ENCODE peak calls at places on chromosomes 13 and 19, in six cellular contexts. One of them, this sample, is unnamed.

GRCh38 chr19:28482221-28482620 is 730.7 kb downstream of the UQCRFS1 start:
- DNase-seq in cardiac fibroblast: no peak
- DNase-seq in colonic mucosa: peak
- DNase-seq in endothelial cell: no peak
- DNase-seq in AG10803: no peak
- DNase-seq in testis: no peak
- DNase-seq in this sample: no peak

GRCh38 chr19:50318438-50318837 is 10.7 kb downstream of the KCNC3 start:
- DNase-seq in colonic mucosa: no peak
- DNase-seq in endothelial cell: no peak
- DNase-seq in cardiac fibroblast: no peak
- DNase-seq in AG10803: no peak
- DNase-seq in testis: no peak
- DNase-seq in this sample: no peak

GRCh38 chr13:39130298-39130697 is 92.0 kb downstream of the NHLRC3 start:
- DNase-seq in AG10803: no peak
- DNase-seq in testis: no peak
- DNase-seq in colonic mucosa: no peak
- DNase-seq in endothelial cell: no peak
- DNase-seq in cardiac fibroblast: no peak
- DNase-seq in this sample: no peak

GRCh38 chr13:75798353-75799245 is 162.5 kb downstream of the LMO7 start:
- DNase-seq in testis: no peak
- DNase-seq in colonic mucosa: peak
- DNase-seq in endothelial cell: no peak
- DNase-seq in cardiac fibroblast: peak
- DNase-seq in AG10803: peak
- DNase-seq in this sample: no peak

GRCh38 chr19:12163841-12164240 is 945 bp downstream of the ZNF136 start:
- DNase-seq in cardiac fibroblast: peak
- DNase-seq in AG10803: peak
- DNase-seq in endothelial cell: no peak
- DNase-seq in colonic mucosa: no peak
- DNase-seq in testis: no peak
- DNase-seq in this sample: no peak

GRCh38 chr19:1213391-1214286 is 8.1 kb downstream of the STK11 start:
- DNase-seq in colonic mucosa: peak
- DNase-seq in testis: peak
- DNase-seq in cardiac fibroblast: peak
- DNase-seq in endothelial cell: peak
- DNase-seq in AG10803: peak
- DNase-seq in this sample: peak

GRCh38 chr13:69474286-69474685 is 633.3 kb upstream of the ATXN8OS start:
- DNase-seq in endothelial cell: no peak
- DNase-seq in colonic mucosa: no peak
- DNase-seq in cardiac fibroblast: no peak
- DNase-seq in testis: no peak
- DNase-seq in AG10803: no peak
- DNase-seq in this sample: no peak

GRCh38 chr19:16773259-16773658 is 53.6 kb downstream of the NWD1 start:
- DNase-seq in endothelial cell: no peak
- DNase-seq in cardiac fibroblast: no peak
- DNase-seq in AG10803: no peak
- DNase-seq in testis: no peak
- DNase-seq in colonic mucosa: no peak
- DNase-seq in this sample: no peak

GRCh38 chr19:53824134-53824611 is at the start of gene NLRP12:
- DNase-seq in AG10803: no peak
- DNase-seq in endothelial cell: no peak
- DNase-seq in testis: no peak
- DNase-seq in cardiac fibroblast: no peak
- DNase-seq in colonic mucosa: no peak
- DNase-seq in this sample: no peak

GRCh38 chr13:45367358-45367757 is 26.4 kb upstream of the TPT1 start:
- DNase-seq in testis: no peak
- DNase-seq in cardiac fibroblast: peak
- DNase-seq in AG10803: peak
- DNase-seq in colonic mucosa: peak
- DNase-seq in endothelial cell: no peak
- DNase-seq in this sample: peak

GRCh38 chr19:35744688-35745327 is 410 bp downstream of the U2AF1L4 start:
- DNase-seq in cardiac fibroblast: peak
- DNase-seq in AG10803: peak
- DNase-seq in testis: peak
- DNase-seq in endothelial cell: peak
- DNase-seq in colonic mucosa: peak
- DNase-seq in this sample: peak
- TF ChIP-seq CTCF in cardiac fibroblast: peak
- TF ChIP-seq CTCF in AG10803: peak
- TF ChIP-seq CTCF in testis: no peak
- TF ChIP-seq CTCF in endothelial cell: no peak
- TF ChIP-seq CTCF in colonic mucosa: no peak
- TF ChIP-seq CTCF in this sample: peak

DNA sequence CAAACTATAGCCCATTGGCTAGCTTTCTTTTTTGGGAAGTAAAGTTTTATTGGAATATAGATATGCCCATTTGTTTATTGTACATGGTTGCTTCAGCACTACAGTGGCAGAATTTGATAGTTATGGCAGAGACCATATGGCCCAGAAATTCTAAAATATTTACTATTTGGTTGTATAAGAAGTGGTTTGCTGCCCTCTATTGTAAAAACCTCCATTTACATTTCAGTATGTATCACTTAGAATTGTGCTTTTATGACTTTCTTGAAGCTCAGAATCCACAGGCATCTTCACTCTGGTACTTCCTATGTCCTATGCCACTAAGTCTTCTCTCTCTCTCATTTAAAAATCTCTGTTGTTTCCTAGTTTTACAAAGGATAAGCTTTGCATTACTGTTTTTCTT is 37.7 kb downstream of the DLEU7 start:
- DNase-seq in AG10803: peak
- DNase-seq in testis: no peak
- DNase-seq in cardiac fibroblast: peak
- DNase-seq in endothelial cell: no peak
- DNase-seq in colonic mucosa: no peak
- DNase-seq in this sample: no peak
- TF ChIP-seq CTCF in AG10803: peak
- TF ChIP-seq CTCF in testis: no peak
- TF ChIP-seq CTCF in cardiac fibroblast: peak
- TF ChIP-seq CTCF in endothelial cell: no peak
- TF ChIP-seq CTCF in colonic mucosa: no peak
- TF ChIP-seq CTCF in this sample: no peak

GRCh38 chr19:47312366-47313006 is 2.8 kb downstream of the C5AR1 start:
- DNase-seq in testis: no peak
- DNase-seq in cardiac fibroblast: no peak
- DNase-seq in colonic mucosa: no peak
- DNase-seq in AG10803: no peak
- DNase-seq in endothelial cell: no peak
- DNase-seq in this sample: no peak
- TF ChIP-seq CTCF in testis: no peak
- TF ChIP-seq CTCF in cardiac fibroblast: no peak
- TF ChIP-seq CTCF in colonic mucosa: no peak
- TF ChIP-seq CTCF in AG10803: no peak
- TF ChIP-seq CTCF in endothelial cell: no peak
- TF ChIP-seq CTCF in this sample: no peak

DNA sequence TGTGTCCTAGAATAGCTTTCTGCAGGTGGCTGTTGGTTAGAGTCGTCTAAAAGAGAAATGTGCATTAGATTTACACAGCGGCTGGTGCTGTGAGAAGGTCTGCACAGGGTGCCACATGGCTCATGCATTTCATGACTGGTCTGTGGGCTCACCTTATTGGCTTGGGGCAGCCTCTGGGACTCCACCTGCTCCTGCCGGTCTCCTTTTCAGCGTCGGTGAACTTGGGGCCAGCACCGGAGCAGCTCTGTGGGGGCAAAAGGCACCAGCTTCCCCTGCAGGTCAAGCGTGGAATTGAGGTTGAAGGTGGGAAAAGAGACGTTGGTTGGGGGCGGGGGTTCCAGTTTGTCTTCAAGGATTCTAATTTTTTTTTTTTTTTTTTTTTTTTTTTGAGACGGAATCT is 3.1 kb upstream of the PNMA8C start:
- DNase-seq in endothelial cell: no peak
- DNase-seq in cardiac fibroblast: no peak
- DNase-seq in colonic mucosa: no peak
- DNase-seq in testis: no peak
- DNase-seq in AG10803: no peak
- DNase-seq in this sample: peak
- TF ChIP-seq CTCF in endothelial cell: peak
- TF ChIP-seq CTCF in cardiac fibroblast: no peak
- TF ChIP-seq CTCF in colonic mucosa: no peak
- TF ChIP-seq CTCF in testis: no peak
- TF ChIP-seq CTCF in AG10803: peak
- TF ChIP-seq CTCF in this sample: peak

GRCh38 chr13:99200433-99201167 is at the start of gene UBAC2:
- DNase-seq in colonic mucosa: peak
- DNase-seq in testis: peak
- DNase-seq in endothelial cell: peak
- DNase-seq in cardiac fibroblast: peak
- DNase-seq in AG10803: peak
- DNase-seq in this sample: peak
- TF ChIP-seq CTCF in colonic mucosa: no peak
- TF ChIP-seq CTCF in testis: no peak
- TF ChIP-seq CTCF in endothelial cell: no peak
- TF ChIP-seq CTCF in cardiac fibroblast: no peak
- TF ChIP-seq CTCF in AG10803: no peak
- TF ChIP-seq CTCF in this sample: peak

DNA sequence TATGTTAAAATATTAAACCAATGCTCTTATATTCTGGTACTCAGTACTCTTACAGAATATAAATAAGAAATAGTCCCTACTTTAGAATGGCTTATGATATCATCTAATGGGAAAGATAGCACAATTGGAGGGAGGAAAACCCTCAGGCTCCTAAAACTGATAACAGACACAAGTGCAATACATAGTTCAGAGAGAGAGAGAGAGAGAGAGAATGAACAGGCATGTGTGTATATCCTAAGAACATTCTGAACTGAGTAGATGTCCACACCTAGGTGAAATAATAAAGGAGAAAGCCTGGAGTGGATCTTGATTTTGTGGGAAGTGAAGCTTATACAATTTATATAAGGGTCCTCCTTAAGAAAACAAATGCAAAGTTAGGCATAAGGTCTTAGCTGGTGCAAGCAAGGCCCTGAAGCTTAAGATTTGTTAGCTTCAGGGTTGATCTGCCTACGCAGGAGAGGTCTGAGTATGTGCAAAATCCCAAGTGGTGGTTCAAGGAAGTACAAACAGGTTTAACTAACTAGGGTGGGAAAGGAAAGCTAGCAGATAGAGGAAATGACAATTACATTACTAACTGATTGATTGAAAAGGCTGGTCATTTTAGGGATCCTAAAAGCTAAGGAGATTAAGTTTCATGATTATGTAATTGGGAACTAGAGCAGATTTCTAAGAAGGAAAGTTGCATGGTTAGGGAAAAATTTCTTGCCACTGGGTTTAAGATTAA is 53.3 kb downstream of the SOX21 start:
- DNase-seq in endothelial cell: no peak
- DNase-seq in AG10803: no peak
- DNase-seq in colonic mucosa: no peak
- DNase-seq in testis: no peak
- DNase-seq in cardiac fibroblast: no peak
- DNase-seq in this sample: no peak
- TF ChIP-seq CTCF in endothelial cell: peak
- TF ChIP-seq CTCF in AG10803: no peak
- TF ChIP-seq CTCF in colonic mucosa: no peak
- TF ChIP-seq CTCF in testis: no peak
- TF ChIP-seq CTCF in cardiac fibroblast: no peak
- TF ChIP-seq CTCF in this sample: no peak

GRCh38 chr19:32224371-32225244 is 120.8 kb upstream of the ZNF507 start:
- DNase-seq in endothelial cell: peak
- DNase-seq in testis: peak
- DNase-seq in cardiac fibroblast: peak
- DNase-seq in AG10803: peak
- DNase-seq in colonic mucosa: peak
- DNase-seq in this sample: peak
- TF ChIP-seq CTCF in endothelial cell: peak
- TF ChIP-seq CTCF in testis: peak
- TF ChIP-seq CTCF in cardiac fibroblast: peak
- TF ChIP-seq CTCF in AG10803: peak
- TF ChIP-seq CTCF in colonic mucosa: peak
- TF ChIP-seq CTCF in this sample: peak

DNA sequence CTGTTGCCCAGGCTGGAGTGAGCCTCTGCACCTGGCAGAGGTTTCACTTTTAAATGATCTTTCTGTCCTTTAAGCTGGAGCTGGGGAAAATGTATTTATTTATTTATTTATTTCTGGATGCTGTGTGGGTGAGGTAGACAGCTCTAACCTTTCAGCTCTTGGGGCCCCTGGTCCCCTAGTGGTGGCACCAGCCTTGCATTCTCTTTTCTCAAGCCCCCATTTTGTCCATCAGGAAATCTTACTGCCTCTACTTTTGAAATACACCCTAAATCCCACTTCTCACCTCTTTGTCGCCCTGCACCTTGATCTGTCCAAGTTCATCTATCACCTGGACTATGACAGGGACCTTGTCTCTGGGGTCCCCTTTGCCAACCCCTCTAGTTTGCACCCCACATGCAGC is 2.1 kb upstream of the B9D2 start:
- DNase-seq in colonic mucosa: no peak
- DNase-seq in endothelial cell: no peak
- DNase-seq in AG10803: no peak
- DNase-seq in cardiac fibroblast: no peak
- DNase-seq in testis: no peak
- DNase-seq in this sample: no peak
- TF ChIP-seq CTCF in colonic mucosa: no peak
- TF ChIP-seq CTCF in endothelial cell: peak
- TF ChIP-seq CTCF in AG10803: peak
- TF ChIP-seq CTCF in cardiac fibroblast: peak
- TF ChIP-seq CTCF in testis: no peak
- TF ChIP-seq CTCF in this sample: no peak

This sample was measured in body of pancreas.